ENCODE peak calls at places on chromosome 16, in seven cellular contexts. One of them, this sample, is unnamed.

GRCh38 chr16:53865492-53865863 is 161.5 kb downstream of the FTO start:
- DNase-seq in sigmoid colon: no peak
- DNase-seq in uterus: no peak
- DNase-seq in IMR-90: no peak
- DNase-seq in NB4: peak
- DNase-seq in heart left ventricle: no peak
- DNase-seq in body of pancreas: peak
- DNase-seq in this sample: peak

GRCh38 chr16:27436065-27436464 is 34.1 kb downstream of the IL21R start:
- DNase-seq in sigmoid colon: peak
- DNase-seq in uterus: peak
- DNase-seq in IMR-90: no peak
- DNase-seq in NB4: no peak
- DNase-seq in heart left ventricle: no peak
- DNase-seq in body of pancreas: no peak
- DNase-seq in this sample: no peak

GRCh38 chr16:81513204-81514040 is 68.8 kb downstream of the CMIP start:
- DNase-seq in sigmoid colon: peak
- DNase-seq in uterus: peak
- DNase-seq in IMR-90: no peak
- DNase-seq in NB4: no peak
- DNase-seq in heart left ventricle: peak
- DNase-seq in body of pancreas: no peak
- DNase-seq in this sample: peak

GRCh38 chr16:68607443-68607842 is 37.7 kb upstream of the CDH3 start:
- DNase-seq in sigmoid colon: no peak
- DNase-seq in uterus: no peak
- DNase-seq in IMR-90: no peak
- DNase-seq in NB4: peak
- DNase-seq in heart left ventricle: no peak
- DNase-seq in body of pancreas: no peak
- DNase-seq in this sample: no peak

GRCh38 chr16:86704516-86704915 is 126.2 kb downstream of the FOXL1 start:
- DNase-seq in sigmoid colon: peak
- DNase-seq in uterus: no peak
- DNase-seq in IMR-90: no peak
- DNase-seq in NB4: no peak
- DNase-seq in heart left ventricle: no peak
- DNase-seq in body of pancreas: no peak
- DNase-seq in this sample: no peak

GRCh38 chr16:5006348-5007193 is 27.2 kb downstream of the NAGPA start:
- DNase-seq in sigmoid colon: no peak
- DNase-seq in uterus: no peak
- DNase-seq in IMR-90: no peak
- DNase-seq in NB4: peak
- DNase-seq in heart left ventricle: no peak
- DNase-seq in body of pancreas: no peak
- DNase-seq in this sample: no peak

GRCh38 chr16:53502331-53503269 is at the start of gene AKTIP:
- DNase-seq in sigmoid colon: peak
- DNase-seq in uterus: peak
- DNase-seq in IMR-90: peak
- DNase-seq in NB4: peak
- DNase-seq in heart left ventricle: no peak
- DNase-seq in body of pancreas: peak
- DNase-seq in this sample: peak

GRCh38 chr16:77993586-77993985 is 28.8 kb upstream of the CLEC3A start:
- DNase-seq in sigmoid colon: no peak
- DNase-seq in uterus: peak
- DNase-seq in IMR-90: peak
- DNase-seq in NB4: no peak
- DNase-seq in heart left ventricle: no peak
- DNase-seq in body of pancreas: no peak
- DNase-seq in this sample: no peak

GRCh38 chr16:84024854-84025253 is 17.7 kb downstream of the SLC38A8 start:
- DNase-seq in sigmoid colon: no peak
- DNase-seq in uterus: no peak
- DNase-seq in IMR-90: peak
- DNase-seq in NB4: no peak
- DNase-seq in heart left ventricle: no peak
- DNase-seq in body of pancreas: no peak
- DNase-seq in this sample: no peak

GRCh38 chr16:83956336-83957289 is 3.6 kb downstream of the OSGIN1 start:
- DNase-seq in sigmoid colon: peak
- DNase-seq in uterus: peak
- DNase-seq in IMR-90: peak
- DNase-seq in NB4: peak
- DNase-seq in heart left ventricle: peak
- DNase-seq in body of pancreas: peak
- DNase-seq in this sample: peak

GRCh38 chr16:78297066-78297666 is 197.7 kb downstream of the WWOX start:
- DNase-seq in sigmoid colon: no peak
- DNase-seq in uterus: no peak
- DNase-seq in IMR-90: no peak
- DNase-seq in NB4: no peak
- DNase-seq in heart left ventricle: no peak
- DNase-seq in body of pancreas: peak
- DNase-seq in this sample: no peak

GRCh38 chr16:4654387-4654901 is 29.8 kb downstream of the MGRN1 start:
- DNase-seq in sigmoid colon: no peak
- DNase-seq in uterus: no peak
- DNase-seq in IMR-90: no peak
- DNase-seq in NB4: no peak
- DNase-seq in heart left ventricle: no peak
- DNase-seq in body of pancreas: peak
- DNase-seq in this sample: no peak

GRCh38 chr16:54080524-54081008 is 206.0 kb downstream of the IRX3 start:
- DNase-seq in sigmoid colon: no peak
- DNase-seq in uterus: no peak
- DNase-seq in IMR-90: peak
- DNase-seq in NB4: peak
- DNase-seq in heart left ventricle: no peak
- DNase-seq in body of pancreas: peak
- DNase-seq in this sample: no peak

GRCh38 chr16:14501331-14502255 is 128.5 kb downstream of the PARN start:
- DNase-seq in sigmoid colon: peak
- DNase-seq in uterus: peak
- DNase-seq in IMR-90: peak
- DNase-seq in NB4: peak
- DNase-seq in heart left ventricle: peak
- DNase-seq in body of pancreas: peak
- DNase-seq in this sample: peak

GRCh38 chr16:49788936-49789335 is 67.0 kb downstream of the ZNF423 start:
- DNase-seq in sigmoid colon: no peak
- DNase-seq in uterus: no peak
- DNase-seq in IMR-90: no peak
- DNase-seq in NB4: no peak
- DNase-seq in heart left ventricle: no peak
- DNase-seq in body of pancreas: no peak
- DNase-seq in this sample: no peak

GRCh38 chr16:24700549-24701392 is 28.7 kb upstream of the TNRC6A start:
- DNase-seq in sigmoid colon: peak
- DNase-seq in uterus: peak
- DNase-seq in IMR-90: peak
- DNase-seq in NB4: no peak
- DNase-seq in heart left ventricle: peak
- DNase-seq in body of pancreas: peak
- DNase-seq in this sample: peak

GRCh38 chr16:35516551-35516950 is 2057.1 kb downstream of the TP53TG3F start:
- DNase-seq in sigmoid colon: no peak
- DNase-seq in uterus: no peak
- DNase-seq in IMR-90: no peak
- DNase-seq in NB4: no peak
- DNase-seq in heart left ventricle: no peak
- DNase-seq in body of pancreas: no peak
- DNase-seq in this sample: no peak

GRCh38 chr16:69890114-69890890 is 60.8 kb upstream of the CLEC18A start:
- DNase-seq in sigmoid colon: peak
- DNase-seq in uterus: peak
- DNase-seq in IMR-90: peak
- DNase-seq in NB4: no peak
- DNase-seq in heart left ventricle: peak
- DNase-seq in body of pancreas: peak
- DNase-seq in this sample: peak

GRCh38 chr16:75599452-75600277 is 23.4 kb downstream of the ADAT1 start:
- DNase-seq in sigmoid colon: no peak
- DNase-seq in uterus: no peak
- DNase-seq in IMR-90: peak
- DNase-seq in NB4: no peak
- DNase-seq in heart left ventricle: no peak
- DNase-seq in body of pancreas: no peak
- DNase-seq in this sample: no peak

GRCh38 chr16:13863075-13863765 is 56.7 kb upstream of the ERCC4 start:
- DNase-seq in sigmoid colon: no peak
- DNase-seq in uterus: no peak
- DNase-seq in IMR-90: no peak
- DNase-seq in NB4: no peak
- DNase-seq in heart left ventricle: no peak
- DNase-seq in body of pancreas: no peak
- DNase-seq in this sample: no peak

GRCh38 chr16:15993946-15994665 is 44.7 kb downstream of the ABCC1 start:
- DNase-seq in sigmoid colon: no peak
- DNase-seq in uterus: no peak
- DNase-seq in IMR-90: peak
- DNase-seq in NB4: no peak
- DNase-seq in heart left ventricle: no peak
- DNase-seq in body of pancreas: no peak
- DNase-seq in this sample: no peak

GRCh38 chr16:64589836-64590235 is 532.0 kb downstream of the CDH11 start:
- DNase-seq in sigmoid colon: no peak
- DNase-seq in uterus: no peak
- DNase-seq in IMR-90: peak
- DNase-seq in NB4: no peak
- DNase-seq in heart left ventricle: no peak
- DNase-seq in body of pancreas: no peak
- DNase-seq in this sample: no peak

GRCh38 chr16:70662991-70663523 is 16.7 kb downstream of the IL34 start:
- DNase-seq in sigmoid colon: peak
- DNase-seq in uterus: no peak
- DNase-seq in IMR-90: no peak
- DNase-seq in NB4: peak
- DNase-seq in heart left ventricle: no peak
- DNase-seq in body of pancreas: no peak
- DNase-seq in this sample: no peak

DNA sequence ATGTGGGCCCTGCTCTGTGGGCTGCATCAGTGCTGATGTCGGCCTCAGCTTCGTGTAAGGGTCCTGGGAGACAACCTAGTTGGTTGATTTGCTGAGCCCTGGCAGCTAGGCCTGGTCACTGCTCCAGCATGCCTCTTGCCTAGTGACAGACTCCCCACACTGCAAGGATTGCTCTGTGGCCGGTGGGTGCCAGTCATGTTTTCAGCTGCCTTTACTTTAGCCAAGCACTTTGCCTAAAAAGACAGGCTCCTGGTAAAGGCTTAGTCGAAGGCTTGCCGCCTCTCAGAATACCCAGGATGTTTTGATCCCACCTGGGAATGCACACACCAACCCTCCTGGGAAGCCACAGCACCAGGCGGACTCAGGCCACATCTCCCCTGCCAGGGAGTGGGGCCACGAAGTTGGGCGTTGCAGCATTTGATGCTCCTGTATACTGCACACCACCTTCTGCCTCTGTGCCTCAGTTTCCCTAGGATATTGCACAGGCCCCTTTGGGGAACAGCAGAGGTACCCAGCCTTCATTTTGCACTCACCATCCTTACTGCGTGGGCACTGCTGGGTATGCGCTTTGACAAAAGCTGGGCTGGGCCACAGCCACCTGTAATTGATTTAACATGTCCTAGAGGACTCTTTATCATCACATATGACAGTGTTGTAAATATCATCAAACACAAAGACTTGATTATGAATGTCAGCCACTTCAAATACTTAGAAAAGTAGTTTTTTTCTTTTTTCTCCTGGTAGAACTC is 19.9 kb downstream of the GINS2 start:
- DNase-seq in sigmoid colon: peak
- DNase-seq in uterus: no peak
- DNase-seq in IMR-90: no peak
- DNase-seq in NB4: no peak
- DNase-seq in heart left ventricle: no peak
- DNase-seq in body of pancreas: no peak
- DNase-seq in this sample: no peak
- TF ChIP-seq POLR2A in sigmoid colon: no peak
- TF ChIP-seq POLR2A in uterus: no peak
- TF ChIP-seq POLR2A in IMR-90: no peak
- TF ChIP-seq POLR2A in NB4: no peak
- TF ChIP-seq POLR2A in heart left ventricle: no peak
- TF ChIP-seq POLR2A in body of pancreas: no peak
- TF ChIP-seq POLR2A in this sample: no peak

GRCh38 chr16:31484491-31485171 is 1.7 kb downstream of the SLC5A2 start:
- DNase-seq in sigmoid colon: no peak
- DNase-seq in uterus: no peak
- DNase-seq in IMR-90: no peak
- DNase-seq in NB4: no peak
- DNase-seq in heart left ventricle: no peak
- DNase-seq in body of pancreas: peak
- DNase-seq in this sample: no peak
- TF ChIP-seq POLR2A in sigmoid colon: no peak
- TF ChIP-seq POLR2A in uterus: no peak
- TF ChIP-seq POLR2A in IMR-90: no peak
- TF ChIP-seq POLR2A in NB4: no peak
- TF ChIP-seq POLR2A in heart left ventricle: no peak
- TF ChIP-seq POLR2A in body of pancreas: peak
- TF ChIP-seq POLR2A in this sample: no peak

GRCh38 chr16:2716101-2716885 is 3.7 kb downstream of the PRSS27 start:
- DNase-seq in sigmoid colon: no peak
- DNase-seq in uterus: no peak
- DNase-seq in IMR-90: no peak
- DNase-seq in NB4: no peak
- DNase-seq in heart left ventricle: no peak
- DNase-seq in body of pancreas: no peak
- DNase-seq in this sample: no peak
- TF ChIP-seq POLR2A in sigmoid colon: no peak
- TF ChIP-seq POLR2A in uterus: no peak
- TF ChIP-seq POLR2A in IMR-90: no peak
- TF ChIP-seq POLR2A in NB4: no peak
- TF ChIP-seq POLR2A in heart left ventricle: no peak
- TF ChIP-seq POLR2A in body of pancreas: no peak
- TF ChIP-seq POLR2A in this sample: no peak

DNA sequence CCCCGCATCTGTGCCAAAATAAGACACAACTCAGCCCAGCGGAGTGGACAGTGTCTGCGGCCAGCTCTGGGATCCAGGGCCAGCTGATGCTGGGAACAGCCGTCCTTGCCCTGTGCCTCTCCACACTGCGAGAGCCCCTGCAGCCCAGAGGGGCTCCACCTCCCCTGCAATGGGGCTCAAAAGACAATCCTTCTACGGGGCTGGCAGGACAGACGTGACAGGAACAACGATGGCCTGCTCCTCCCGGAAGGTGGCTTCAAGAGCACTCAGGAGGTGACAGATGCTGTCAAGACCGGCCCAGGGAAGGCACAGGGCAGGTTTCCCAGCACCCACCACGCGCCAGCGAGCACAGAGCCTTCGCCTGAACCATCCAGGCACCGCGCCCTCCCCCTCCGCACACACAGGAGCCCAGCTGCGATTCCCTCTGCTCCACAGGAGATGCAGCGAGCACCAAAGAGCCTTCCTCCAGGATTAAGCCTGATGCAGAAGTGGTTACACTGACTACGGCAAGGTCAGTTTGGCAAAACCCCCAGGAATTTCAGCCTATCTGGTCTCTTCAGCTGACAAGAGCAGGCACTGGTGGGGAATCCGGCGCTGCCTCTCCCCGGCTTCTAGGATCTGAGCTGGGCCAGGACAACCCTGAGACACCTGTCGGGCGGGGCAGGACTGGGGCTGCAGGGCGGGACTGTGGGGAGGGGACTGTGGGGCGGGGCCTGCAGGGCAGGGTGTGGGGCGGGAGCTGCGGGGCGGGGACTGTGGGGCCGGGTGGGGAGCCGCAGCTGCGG is 103.4 kb downstream of the ZNF778 start:
- DNase-seq in sigmoid colon: no peak
- DNase-seq in uterus: no peak
- DNase-seq in IMR-90: peak
- DNase-seq in NB4: no peak
- DNase-seq in heart left ventricle: peak
- DNase-seq in body of pancreas: peak
- DNase-seq in this sample: peak
- TF ChIP-seq POLR2A in sigmoid colon: no peak
- TF ChIP-seq POLR2A in uterus: no peak
- TF ChIP-seq POLR2A in IMR-90: no peak
- TF ChIP-seq POLR2A in NB4: no peak
- TF ChIP-seq POLR2A in heart left ventricle: no peak
- TF ChIP-seq POLR2A in body of pancreas: no peak
- TF ChIP-seq POLR2A in this sample: peak